ENCODE peak calls at places on chromosome 13, in eight cellular contexts. E, H, A, C, X, Z, N and B are unnamed samples. For H3K36me3, the result is how much of the 10 kb centered on the place peaks cover.

GRCh38 chr13:20814224-20814910 is 40.6 kb upstream of the EEF1AKMT1 start:
- DNase-seq in E (peak), H (peak), A (no peak), C (peak), X (peak), Z (peak), N (peak), B (no peak)

GRCh38 chr13:94305033-94305432 is 174.4 kb downstream of the DCT start:
- DNase-seq in E (no peak), H (no peak), A (no peak), C (no peak), X (no peak), Z (no peak), N (no peak), B (no peak)

GRCh38 chr13:53112522-53112921 is 83.9 kb downstream of the OLFM4 start:
- DNase-seq in E (no peak), H (no peak), A (no peak), C (no peak), X (no peak), Z (no peak), N (no peak), B (no peak)

GRCh38 chr13:80945328-80945727 is 604.4 kb upstream of the SPRY2 start:
- DNase-seq in E (peak), H (no peak), A (no peak), C (no peak), X (no peak), Z (no peak), N (no peak), B (no peak)

GRCh38 chr13:73449258-73449657 is 390.5 kb downstream of the KLF5 start:
- DNase-seq in E (no peak), H (no peak), A (no peak), C (peak), X (no peak), Z (no peak), N (no peak), B (no peak)

GRCh38 chr13:49624207-49624606 is 4.1 kb upstream of the ARL11 start:
- DNase-seq in E (no peak), H (no peak), A (no peak), C (no peak), X (no peak), Z (no peak), N (no peak), B (no peak)

GRCh38 chr13:113951246-113951999 is 22.5 kb downstream of the C13orf46 start:
- DNase-seq in E (peak), H (peak), A (no peak), C (peak), X (peak), Z (peak), N (peak), B (no peak)

GRCh38 chr13:109396266-109396665 is 390.1 kb downstream of the IRS2 start:
- DNase-seq in E (no peak), H (no peak), A (no peak), C (no peak), X (no peak), Z (no peak), N (no peak), B (no peak)

GRCh38 chr13:76884571-76885202 is 1.5 kb downstream of the KCTD12 start:
- DNase-seq in E (peak), H (no peak), A (no peak), C (peak), X (no peak), Z (peak), N (peak), B (no peak)

GRCh38 chr13:113050856-113051431 is 54.6 kb upstream of the F7 start:
- DNase-seq in E (no peak), H (no peak), A (no peak), C (no peak), X (no peak), Z (no peak), N (no peak), B (no peak)

GRCh38 chr13:79227418-79227817 is 178.6 kb downstream of the RBM26 start:
- DNase-seq in E (no peak), H (no peak), A (no peak), C (no peak), X (no peak), Z (no peak), N (no peak), B (no peak)

GRCh38 chr13:33751151-33751550 is 66.8 kb upstream of the RFC3 start:
- DNase-seq in E (peak), H (no peak), A (no peak), C (peak), X (no peak), Z (no peak), N (no peak), B (no peak)

GRCh38 chr13:91632071-91632470 is 233.7 kb downstream of the GPC5 start:
- DNase-seq in E (no peak), H (no peak), A (no peak), C (no peak), X (no peak), Z (no peak), N (no peak), B (no peak)

GRCh38 chr13:41925014-41925413 is 35.9 kb downstream of the VWA8 start:
- DNase-seq in E (no peak), H (no peak), A (no peak), C (no peak), X (no peak), Z (no peak), N (no peak), B (no peak)

GRCh38 chr13:110696776-110697175 is 9.1 kb downstream of the CARS2 start:
- DNase-seq in E (no peak), H (no peak), A (no peak), C (no peak), X (no peak), Z (no peak), N (no peak), B (no peak)

GRCh38 chr13:65336916-65337315 is 1893.2 kb downstream of the PCDH9 start:
- DNase-seq in E (peak), H (no peak), A (no peak), C (no peak), X (no peak), Z (no peak), N (no peak), B (peak)

GRCh38 chr13:36030670-36031331 is 100.4 kb downstream of the DCLK1 start:
- DNase-seq in E (peak), H (no peak), A (no peak), C (peak), X (no peak), Z (peak), N (no peak), B (peak)

GRCh38 chr13:74132768-74133656 is 1.2 kb downstream of the KLF12 start:
- DNase-seq in E (peak), H (peak), A (peak), C (peak), X (peak), Z (peak), N (peak), B (no peak)

GRCh38 chr13:24288870-24289269 is 20.5 kb upstream of the C1QTNF9 start:
- DNase-seq in E (no peak), H (no peak), A (no peak), C (no peak), X (no peak), Z (no peak), N (no peak), B (no peak)

GRCh38 chr13:87810391-87810801 is 139.2 kb downstream of the SLITRK5 start:
- DNase-seq in E (no peak), H (no peak), A (no peak), C (no peak), X (no peak), Z (no peak), N (no peak), B (no peak)

GRCh38 chr13:36713842-36714241 is 40.0 kb downstream of the SERTM1 start:
- DNase-seq in E (peak), H (no peak), A (no peak), C (no peak), X (no peak), Z (no peak), N (no peak), B (no peak)

GRCh38 chr13:20691616-20692015 is 11.9 kb upstream of the IL17D start:
- DNase-seq in E (no peak), H (no peak), A (no peak), C (no peak), X (no peak), Z (no peak), N (no peak), B (no peak)

GRCh38 chr13:67416047-67416925 is 186.2 kb upstream of the PCDH9 start:
- DNase-seq in E (peak), H (no peak), A (no peak), C (peak), X (no peak), Z (no peak), N (no peak), B (no peak)

GRCh38 chr13:60788156-60788829 is 391.3 kb downstream of the TDRD3 start:
- DNase-seq in E (peak), H (no peak), A (no peak), C (peak), X (no peak), Z (no peak), N (no peak), B (no peak)

GRCh38 chr13:36829753-36830152 is 10.7 kb downstream of the RFXAP start:
- DNase-seq in E (no peak), H (no peak), A (no peak), C (no peak), X (no peak), Z (no peak), N (no peak), B (no peak)

GRCh38 chr13:97226788-97227627 is 4.9 kb downstream of the MBNL2 start:
- DNase-seq in E (peak), H (no peak), A (peak), C (no peak), X (peak), Z (peak), N (peak), B (no peak)
- H3K27ac ChIP-seq in E (no peak), H (peak), A (peak), C (peak), X (no peak), Z (peak), N (peak), B (no peak)

GRCh38 chr13:29907670-29908069 is 57.3 kb upstream of the UBL3 start:
- DNase-seq in E (no peak), H (no peak), A (no peak), C (no peak), X (no peak), Z (no peak), N (no peak), B (no peak)

GRCh38 chr13:29909975-29910674 is 59.7 kb upstream of the UBL3 start:
- DNase-seq in E (peak), H (no peak), A (no peak), C (peak), X (no peak), Z (no peak), N (no peak), B (no peak)

GRCh38 chr13:29908917-29909755 is 58.7 kb upstream of the UBL3 start:
- DNase-seq in E (no peak), H (no peak), A (no peak), C (no peak), X (no peak), Z (no peak), N (no peak), B (peak)

GRCh38 chr13:29906432-29907011 is 56.1 kb upstream of the UBL3 start:
- DNase-seq in E (no peak), H (no peak), A (no peak), C (no peak), X (no peak), Z (no peak), N (no peak), B (no peak)

GRCh38 chr13:29908411-29908810 is 58.0 kb upstream of the UBL3 start:
- DNase-seq in E (peak), H (no peak), A (no peak), C (peak), X (no peak), Z (no peak), N (no peak), B (no peak)
- H3K36me3 ChIP-seq in E (under half), H (under half), A (under half), C (under half), X (under half), Z (under half), N (under half), B (under half)

GRCh38 chr13:100674363-100674847 is at the start of gene TMTC4:
- DNase-seq in E (no peak), H (no peak), A (no peak), C (no peak), X (peak), Z (no peak), N (no peak), B (no peak)
- H3K27ac ChIP-seq in E (peak), H (peak), A (peak), C (peak), X (peak), Z (peak), N (peak), B (no peak)

GRCh38 chr13:45016792-45017425 is 27.6 kb downstream of the GPALPP1 start:
- DNase-seq in E (no peak), H (no peak), A (no peak), C (no peak), X (no peak), Z (no peak), N (no peak), B (no peak)
- H3K36me3 ChIP-seq in E (under half), H (under half), A (under half), C (under half), X (under half), Z (under half), N (under half), B (under half)

GRCh38 chr13:40221131-40221459 is 445.3 kb downstream of the FOXO1 start:
- DNase-seq in E (no peak), H (no peak), A (no peak), C (no peak), X (no peak), Z (no peak), N (no peak), B (no peak)
- H3K27ac ChIP-seq in E (no peak), H (peak), A (peak), C (peak), X (peak), Z (no peak), N (peak), B (no peak)

DNA sequence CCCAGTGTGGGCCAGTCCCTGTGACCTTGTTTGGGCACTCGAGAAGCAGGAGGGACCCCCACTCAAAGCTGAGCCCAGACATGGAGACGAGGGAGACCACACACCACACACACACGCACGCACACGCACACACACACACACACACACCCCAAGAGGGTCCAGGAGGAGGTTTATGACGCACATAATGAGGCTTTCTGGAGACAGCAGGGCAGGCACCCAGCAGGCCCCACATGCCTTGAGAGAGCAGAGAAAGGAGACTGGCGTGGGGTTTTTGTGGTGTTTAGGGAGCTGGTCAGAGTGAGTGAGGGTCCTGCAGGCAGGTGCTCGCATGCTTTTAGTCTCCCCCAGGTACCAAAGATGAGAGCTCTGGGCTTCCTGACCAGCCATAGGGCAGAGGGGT is 42.4 kb downstream of the GPR12 start:
- DNase-seq in E (no peak), H (no peak), A (no peak), C (no peak), X (no peak), Z (no peak), N (no peak), B (no peak)
- H3K36me3 ChIP-seq in E (under half), H (under half), A (under half), C (under half), X (under half), Z (under half), N (under half), B (under half)

DNA sequence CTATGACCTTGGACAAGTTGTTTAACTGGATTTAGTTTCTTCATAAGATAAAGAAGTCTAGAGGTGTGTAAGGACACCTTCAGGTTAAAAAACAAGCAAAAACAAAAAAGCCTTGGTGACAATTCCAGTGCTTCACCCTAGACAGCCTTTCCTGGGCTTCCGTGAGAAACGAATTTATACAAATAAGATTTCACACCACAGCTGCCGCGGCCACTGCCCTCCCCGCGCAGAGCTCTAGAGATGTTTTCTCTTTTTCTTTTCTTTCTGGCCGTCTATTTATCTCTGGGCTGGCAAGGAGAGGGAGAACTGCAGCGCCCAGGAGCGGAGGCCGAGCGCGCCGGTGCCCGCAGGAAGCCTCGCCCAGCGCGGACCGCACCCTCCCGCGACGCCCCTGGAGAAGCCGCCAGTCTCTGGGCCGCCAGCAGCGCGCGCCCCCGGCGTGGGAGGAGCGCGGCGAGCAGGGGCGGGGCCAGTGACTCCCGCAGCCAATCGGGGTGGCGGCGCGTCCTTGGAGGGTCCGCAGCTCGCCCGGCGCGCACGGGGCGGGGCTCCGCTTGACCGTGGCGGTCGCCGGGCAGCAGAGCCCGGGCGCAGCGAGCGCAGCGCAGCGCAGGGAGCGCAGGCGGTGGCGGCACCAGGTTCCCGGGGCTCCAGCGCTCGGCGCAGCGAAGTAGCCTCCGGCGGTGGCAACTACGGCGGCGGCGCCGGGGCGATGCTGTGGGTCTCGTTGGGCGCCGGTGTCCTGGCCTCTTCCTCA is 107.0 kb downstream of the RXFP2 start:
- DNase-seq in E (peak), H (peak), A (peak), C (peak), X (peak), Z (peak), N (peak), B (no peak)
- H3K27ac ChIP-seq in E (no peak), H (no peak), A (peak), C (no peak), X (no peak), Z (no peak), N (no peak), B (no peak)

GRCh38 chr13:51370116-51370515 is 30.6 kb downstream of the SERPINE3 start:
- DNase-seq in E (peak), H (no peak), A (no peak), C (no peak), X (no peak), Z (no peak), N (no peak), B (no peak)

GRCh38 chr13:51370811-51371210 is 31.3 kb downstream of the SERPINE3 start:
- DNase-seq in E (no peak), H (no peak), A (no peak), C (no peak), X (no peak), Z (no peak), N (no peak), B (no peak)

GRCh38 chr13:51373451-51373850 is 34.0 kb downstream of the SERPINE3 start:
- DNase-seq in E (no peak), H (no peak), A (no peak), C (no peak), X (no peak), Z (no peak), N (no peak), B (no peak)

GRCh38 chr13:51371768-51372399 is 32.4 kb downstream of the SERPINE3 start:
- DNase-seq in E (no peak), H (no peak), A (no peak), C (no peak), X (no peak), Z (no peak), N (no peak), B (no peak)
- H3K36me3 ChIP-seq in E (half or more), H (under half), A (half or more), C (under half), X (half or more), Z (under half), N (under half), B (half or more)

DNA sequence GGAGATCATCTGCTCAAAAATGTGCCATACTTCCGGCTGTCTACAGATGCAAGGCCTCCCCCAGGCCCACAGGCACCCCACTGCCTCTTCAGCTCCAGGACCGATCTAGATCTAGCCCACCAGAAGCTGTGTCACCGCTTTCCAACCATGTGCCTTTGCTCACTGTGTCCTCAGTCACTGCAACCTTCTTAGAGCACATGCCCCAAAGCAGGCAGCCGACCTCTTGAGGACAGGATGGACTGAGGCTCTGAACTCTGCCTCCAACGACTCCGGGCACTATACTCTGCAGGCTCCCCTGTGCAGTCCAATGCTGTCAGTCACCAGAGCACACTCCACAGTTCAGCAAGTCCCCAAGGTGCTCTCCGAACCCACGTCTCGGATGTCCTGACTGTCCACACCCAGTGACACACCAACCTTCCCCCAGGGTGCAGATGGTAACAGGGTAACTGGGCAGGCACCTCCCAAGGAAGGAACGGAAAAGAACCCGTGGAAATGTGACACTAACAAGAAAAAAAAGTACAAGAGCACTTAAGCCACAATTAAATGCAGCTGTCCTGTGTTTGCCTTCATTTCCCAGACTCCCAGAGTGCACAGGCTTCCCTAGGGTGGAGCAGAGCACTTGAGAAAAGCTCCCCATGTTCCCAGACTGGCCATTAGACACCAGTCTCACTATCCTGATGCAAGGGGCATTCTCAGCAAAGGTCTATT is 4.8 kb downstream of the STK24 start:
- DNase-seq in E (no peak), H (no peak), A (no peak), C (peak), X (peak), Z (peak), N (peak), B (no peak)
- H3K27ac ChIP-seq in E (peak), H (peak), A (peak), C (peak), X (peak), Z (peak), N (peak), B (no peak)